ENCODE peak calls at places on chromosomes 13 and 19, in seven cellular contexts. N, B, Q, D, F, P and I are unnamed samples.

GRCh38 chr13:60758637-60759036 is 361.6 kb downstream of the TDRD3 start:
- DNase-seq in Q (no peak), N (no peak), D (no peak), F (no peak), P (no peak), B (no peak), I (peak)

GRCh38 chr13:78806457-78806856 is 147.5 kb upstream of the OBI1 start:
- DNase-seq in N (no peak), D (no peak), B (no peak), F (no peak), P (no peak), Q (no peak), I (peak)

GRCh38 chr19:14770944-14771839 is 7.2 kb downstream of the ADGRE2 start:
- DNase-seq in D (no peak), B (no peak), F (no peak), Q (no peak), N (no peak), P (no peak), I (no peak)

GRCh38 chr19:40366697-40367561 is 18.4 kb downstream of the PLD3 start:
- DNase-seq in N (no peak), F (no peak), Q (no peak), D (no peak), P (no peak), B (no peak), I (no peak)

GRCh38 chr19:7982651-7983099 is 22.8 kb downstream of the ELAVL1 start:
- DNase-seq in Q (no peak), D (no peak), B (no peak), N (no peak), F (no peak), P (no peak), I (peak)

GRCh38 chr19:1045247-1045603 is 5.3 kb downstream of the ABCA7 start:
- DNase-seq in P (no peak), F (no peak), N (no peak), B (no peak), D (peak), Q (no peak), I (peak)

GRCh38 chr13:62294210-62294609 is 878.6 kb upstream of the PCDH20 start:
- DNase-seq in B (no peak), D (no peak), N (no peak), P (no peak), Q (no peak), F (no peak), I (peak)

GRCh38 chr13:41216160-41216559 is 21.8 kb upstream of the KBTBD7 start:
- DNase-seq in N (no peak), F (peak), Q (no peak), P (no peak), B (no peak), D (peak), I (peak)

GRCh38 chr13:80000679-80001509 is 340.0 kb downstream of the SPRY2 start:
- DNase-seq in F (no peak), N (no peak), Q (no peak), B (no peak), D (no peak), P (no peak), I (no peak)

GRCh38 chr13:92473736-92474465 is 752.7 kb upstream of the GPC6 start:
- DNase-seq in N (no peak), D (no peak), F (no peak), P (no peak), B (no peak), Q (no peak), I (no peak)

GRCh38 chr19:41641879-41642485 is 15.1 kb upstream of the CEACAM4 start:
- DNase-seq in B (peak), F (peak), Q (peak), P (peak), D (peak), N (peak), I (peak)

GRCh38 chr13:98475521-98475920 is 101.4 kb downstream of the STK24 start:
- DNase-seq in P (no peak), N (no peak), B (no peak), F (no peak), D (peak), Q (peak), I (no peak)

GRCh38 chr13:103883698-103884097 is 817.5 kb upstream of the SLC10A2 start:
- DNase-seq in P (no peak), D (no peak), N (no peak), F (no peak), Q (no peak), B (peak), I (peak)

GRCh38 chr13:113090806-113091205 is 14.8 kb upstream of the F7 start:
- DNase-seq in F (no peak), N (no peak), P (no peak), Q (no peak), D (no peak), B (no peak), I (no peak)

GRCh38 chr13:40404407-40404806 is 262.0 kb downstream of the FOXO1 start:
- DNase-seq in P (no peak), B (no peak), N (no peak), D (no peak), Q (no peak), F (no peak), I (no peak)

GRCh38 chr19:15812059-15812722 is 3.3 kb downstream of the OR10H1 start:
- DNase-seq in Q (no peak), N (peak), P (no peak), D (peak), F (no peak), B (no peak), I (peak)

GRCh38 chr19:34556500-34556899 is 74.9 kb downstream of the WTIP start:
- DNase-seq in P (no peak), Q (peak), N (peak), B (peak), F (no peak), D (peak), I (no peak)

GRCh38 chr13:50969691-50970090 is 60.1 kb downstream of the RNASEH2B start:
- DNase-seq in F (no peak), P (no peak), B (no peak), Q (peak), D (peak), N (no peak), I (peak)

GRCh38 chr13:33109319-33109718 is 93.1 kb downstream of the KL start:
- DNase-seq in B (no peak), F (no peak), P (no peak), N (no peak), Q (no peak), D (no peak), I (no peak)

GRCh38 chr13:54029720-54030119 is 1001.1 kb downstream of the OLFM4 start:
- DNase-seq in N (no peak), Q (no peak), P (no peak), F (no peak), B (no peak), D (no peak), I (no peak)

GRCh38 chr13:73334459-73334858 is 275.7 kb downstream of the KLF5 start:
- DNase-seq in F (no peak), P (no peak), B (no peak), D (no peak), Q (no peak), N (no peak), I (peak)

GRCh38 chr13:113029487-113030258 is 60.7 kb downstream of the MCF2L start:
- DNase-seq in B (peak), F (no peak), N (no peak), Q (no peak), P (peak), D (peak), I (no peak)

GRCh38 chr13:39455534-39456175 is 147.3 kb downstream of the LHFPL6 start:
- DNase-seq in D (no peak), N (no peak), F (no peak), Q (no peak), B (no peak), P (no peak), I (no peak)

GRCh38 chr19:49442793-49443365 is 1.6 kb upstream of the SLC17A7 start:
- DNase-seq in N (peak), B (no peak), P (no peak), F (peak), D (peak), Q (peak), I (peak)

GRCh38 chr19:42255766-42256750 is 1.1 kb upstream of the ERF start:
- DNase-seq in Q (no peak), D (peak), B (peak), F (no peak), N (no peak), P (no peak), I (peak)